ENCODE peak calls at places on chromosomes 5 and 9, in nine cellular contexts. M is heart right ventricle; G is cardiac muscle cell; A is A549; F is thoracic aorta; D is CD4-positive, alpha-beta T cell; H is bronchial epithelial cell; J is mammary epithelial cell; Z is HepG2. K is an unnamed sample.

GRCh38 chr9:89635007-89635742 is 30.4 kb downstream of the GADD45G start:
- DNase-seq in M (no peak), G (peak), A (no peak), F (peak), D (no peak), H (peak), J (peak), Z (no peak), K (peak)

GRCh38 chr5:180908998-180909731 is 10.2 kb downstream of the BTNL8 start:
- DNase-seq in M (no peak), G (no peak), A (no peak), F (no peak), D (no peak), H (no peak), J (no peak), Z (no peak), K (no peak)

GRCh38 chr9:134350416-134350994 is 24.2 kb downstream of the RXRA start:
- DNase-seq in M (no peak), G (no peak), A (no peak), F (no peak), D (no peak), H (no peak), J (no peak), Z (no peak), K (no peak)

GRCh38 chr9:16928179-16928945 is 57.9 kb upstream of the BNC2 start:
- DNase-seq in M (no peak), G (no peak), A (peak), F (no peak), D (no peak), H (no peak), J (no peak), Z (no peak), K (no peak)

GRCh38 chr5:128264567-128264966 is 181.0 kb downstream of the SLC12A2 start:
- DNase-seq in M (no peak), G (no peak), A (no peak), F (no peak), D (no peak), H (no peak), J (no peak), Z (no peak), K (no peak)

GRCh38 chr5:133389066-133389590 is 223.2 kb downstream of the FSTL4 start:
- DNase-seq in M (no peak), G (no peak), A (no peak), F (no peak), D (no peak), H (peak), J (peak), Z (no peak), K (no peak)

GRCh38 chr5:61409568-61409967 is 77.5 kb downstream of the ZSWIM6 start:
- DNase-seq in M (no peak), G (peak), A (peak), F (no peak), D (no peak), H (peak), J (peak), Z (peak), K (no peak)

GRCh38 chr9:81069038-81069795 is 620.1 kb downstream of the TLE1 start:
- DNase-seq in M (no peak), G (no peak), A (no peak), F (no peak), D (no peak), H (no peak), J (no peak), Z (no peak), K (no peak)

GRCh38 chr9:138023394-138024124 is 146.0 kb downstream of the CACNA1B start:
- DNase-seq in M (no peak), G (no peak), A (no peak), F (no peak), D (no peak), H (no peak), J (no peak), Z (no peak), K (peak)

GRCh38 chr9:130912932-130913598 is 16.5 kb upstream of the QRFP start:
- DNase-seq in M (peak), G (peak), A (no peak), F (peak), D (no peak), H (peak), J (peak), Z (no peak), K (no peak)

GRCh38 chr9:122846371-122847060 is 18.1 kb upstream of the PDCL start:
- DNase-seq in M (no peak), G (no peak), A (no peak), F (no peak), D (no peak), H (no peak), J (no peak), Z (no peak), K (no peak)

GRCh38 chr5:2695200-2695891 is 56.1 kb downstream of the IRX2 start:
- DNase-seq in M (no peak), G (no peak), A (no peak), F (no peak), D (no peak), H (peak), J (peak), Z (peak), K (no peak)

GRCh38 chr5:78003914-78004313 is 227.8 kb upstream of the TBCA start:
- DNase-seq in M (no peak), G (no peak), A (no peak), F (no peak), D (no peak), H (no peak), J (no peak), Z (no peak), K (no peak)

GRCh38 chr5:150486402-150487198 is 21.3 kb upstream of the NDST1 start:
- DNase-seq in M (peak), G (peak), A (peak), F (no peak), D (peak), H (peak), J (peak), Z (peak), K (peak)

GRCh38 chr9:734831-735511 is 106.5 kb upstream of the DMRT1 start:
- DNase-seq in M (no peak), G (peak), A (peak), F (no peak), D (no peak), H (no peak), J (peak), Z (peak), K (no peak)

GRCh38 chr9:104780796-104781395 is 17.0 kb downstream of the NIPSNAP3B start:
- DNase-seq in M (no peak), G (peak), A (peak), F (no peak), D (no peak), H (peak), J (peak), Z (no peak), K (no peak)

GRCh38 chr5:685262-686171 is 7.6 kb downstream of the TPPP start:
- DNase-seq in M (no peak), G (no peak), A (no peak), F (no peak), D (no peak), H (no peak), J (no peak), Z (no peak), K (no peak)

GRCh38 chr5:170552486-170553122 is 48.8 kb downstream of the KCNIP1 start:
- DNase-seq in M (peak), G (peak), A (no peak), F (no peak), D (no peak), H (no peak), J (no peak), Z (no peak), K (no peak)

GRCh38 chr5:181259283-181259682 is 1.7 kb downstream of the TRIM52 start:
- DNase-seq in M (no peak), G (no peak), A (no peak), F (no peak), D (no peak), H (no peak), J (no peak), Z (no peak), K (no peak)

GRCh38 chr5:68345595-68345994 is 130.0 kb downstream of the PIK3R1 start:
- DNase-seq in M (no peak), G (no peak), A (no peak), F (no peak), D (no peak), H (no peak), J (no peak), Z (no peak), K (no peak)

GRCh38 chr9:32886021-32886420 is 102.7 kb downstream of the TMEM215 start:
- DNase-seq in M (no peak), G (no peak), A (no peak), F (no peak), D (no peak), H (no peak), J (no peak), Z (no peak), K (no peak)

GRCh38 chr5:1409386-1410110 is 35.7 kb downstream of the SLC6A3 start:
- DNase-seq in M (no peak), G (peak), A (no peak), F (no peak), D (no peak), H (no peak), J (peak), Z (no peak), K (peak)

GRCh38 chr9:107425110-107426025 is 64.2 kb downstream of the KLF4 start:
- DNase-seq in M (peak), G (peak), A (peak), F (peak), D (peak), H (peak), J (peak), Z (peak), K (peak)

GRCh38 chr5:61575103-61575502 is 243.0 kb downstream of the ZSWIM6 start:
- DNase-seq in M (no peak), G (peak), A (peak), F (no peak), D (no peak), H (peak), J (peak), Z (no peak), K (no peak)

GRCh38 chr5:14894748-14895147 is 23.2 kb upstream of the ANKH start:
- DNase-seq in M (no peak), G (no peak), A (no peak), F (no peak), D (no peak), H (no peak), J (no peak), Z (no peak), K (no peak)

DNA sequence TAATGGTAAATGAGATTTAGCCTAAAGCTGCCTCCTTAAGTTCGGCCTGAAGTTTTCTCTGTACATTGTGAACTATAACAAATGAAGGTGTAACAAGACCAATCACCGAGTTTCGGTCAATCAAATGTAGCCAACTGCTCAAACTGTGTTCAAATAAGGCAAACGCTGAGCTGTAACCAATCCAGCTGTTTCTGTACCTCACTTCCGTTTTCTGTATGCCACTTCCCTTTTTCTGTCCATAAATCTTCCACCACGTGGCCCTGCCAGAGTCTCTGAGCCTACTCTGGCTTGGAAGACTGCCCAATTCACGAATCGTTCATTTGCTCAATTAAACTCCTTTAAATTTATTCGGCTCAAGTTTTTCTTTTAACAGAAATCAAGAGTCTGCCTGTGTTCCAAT is 193.5 kb upstream of the KLF9 start:
- DNase-seq in M (no peak), G (no peak), A (no peak), F (no peak), D (no peak), H (no peak), J (no peak), Z (no peak), K (no peak)
- TF ChIP-seq CTCF in M (no peak), G (no peak), A (no peak), F (no peak), D (no peak), H (no peak), J (no peak), Z (no peak), K (no peak)

GRCh38 chr5:38483788-38484398 is 72.6 kb downstream of the LIFR start:
- DNase-seq in M (no peak), G (no peak), A (no peak), F (no peak), D (no peak), H (no peak), J (no peak), Z (no peak), K (no peak)
- TF ChIP-seq CTCF in M (no peak), G (no peak), A (no peak), F (peak), D (no peak), H (no peak), J (no peak), Z (peak), K (peak)

GRCh38 chr9:2662496-2662895 is 40.9 kb downstream of the VLDLR start:
- DNase-seq in M (no peak), G (no peak), A (peak), F (no peak), D (no peak), H (no peak), J (no peak), Z (no peak), K (no peak)
- TF ChIP-seq CTCF in M (no peak), G (no peak), A (peak), F (no peak), D (no peak), H (peak), J (peak), Z (peak), K (no peak)

GRCh38 chr9:68949271-68950000 is 64.5 kb downstream of the PRKACG start:
- DNase-seq in M (no peak), G (peak), A (no peak), F (no peak), D (no peak), H (peak), J (peak), Z (no peak), K (no peak)
- TF ChIP-seq CTCF in M (peak), G (peak), A (no peak), F (peak), D (no peak), H (no peak), J (peak), Z (no peak), K (peak)

GRCh38 chr5:141196363-141196762 is 3.1 kb upstream of the PCDHB11 start:
- DNase-seq in M (no peak), G (no peak), A (no peak), F (no peak), D (no peak), H (no peak), J (no peak), Z (no peak), K (no peak)

GRCh38 chr5:141186897-141187512 is at the start of gene PCDHB9:
- DNase-seq in M (no peak), G (peak), A (peak), F (no peak), D (no peak), H (no peak), J (peak), Z (peak), K (no peak)

GRCh38 chr5:141192110-141192725 is at the start of gene PCDHB10:
- DNase-seq in M (no peak), G (peak), A (peak), F (no peak), D (no peak), H (peak), J (peak), Z (peak), K (no peak)
- TF ChIP-seq CTCF in M (peak), G (peak), A (no peak), F (no peak), D (peak), H (peak), J (peak), Z (peak), K (peak)

DNA sequence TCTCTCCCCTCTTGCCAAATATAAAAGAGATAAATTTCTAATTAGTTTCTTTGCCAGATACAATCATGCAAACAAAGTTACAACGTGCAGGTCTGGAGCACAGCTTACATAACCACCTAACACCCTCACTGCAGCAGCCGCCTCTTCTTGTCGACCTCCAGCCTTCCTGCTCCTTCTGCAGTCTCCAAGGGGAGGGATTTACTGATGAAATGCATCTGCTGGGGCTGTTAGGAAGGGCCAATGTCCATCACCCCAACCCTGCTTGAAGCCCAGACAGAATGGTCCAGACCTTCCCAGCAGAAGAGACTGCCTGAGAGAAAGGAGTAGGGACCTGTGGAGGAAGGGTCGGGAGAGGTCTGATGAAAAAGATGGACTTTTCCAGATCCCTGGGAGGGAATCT is 15.2 kb downstream of the KCNV2 start:
- DNase-seq in M (no peak), G (no peak), A (no peak), F (no peak), D (no peak), H (no peak), J (no peak), Z (no peak), K (no peak)
- TF ChIP-seq CTCF in M (no peak), G (no peak), A (no peak), F (no peak), D (no peak), H (no peak), J (no peak), Z (no peak), K (no peak)

GRCh38 chr5:151820903-151821302 is 49.1 kb downstream of the G3BP1 start:
- DNase-seq in M (no peak), G (no peak), A (no peak), F (no peak), D (no peak), H (no peak), J (no peak), Z (peak), K (no peak)

GRCh38 chr5:151822141-151822540 is 50.4 kb downstream of the G3BP1 start:
- DNase-seq in M (no peak), G (no peak), A (no peak), F (no peak), D (no peak), H (no peak), J (no peak), Z (no peak), K (no peak)

GRCh38 chr5:151829370-151829769 is 57.6 kb downstream of the G3BP1 start:
- DNase-seq in M (no peak), G (no peak), A (no peak), F (no peak), D (no peak), H (no peak), J (no peak), Z (no peak), K (no peak)

GRCh38 chr5:151819830-151820229 is 48.1 kb downstream of the G3BP1 start:
- DNase-seq in M (no peak), G (no peak), A (no peak), F (no peak), D (no peak), H (no peak), J (no peak), Z (peak), K (no peak)

GRCh38 chr5:151825445-151825844 is 53.7 kb downstream of the G3BP1 start:
- DNase-seq in M (no peak), G (peak), A (peak), F (no peak), D (peak), H (peak), J (peak), Z (peak), K (no peak)
- TF ChIP-seq CTCF in M (peak), G (peak), A (peak), F (peak), D (peak), H (peak), J (peak), Z (peak), K (peak)

GRCh38 chr9:100426194-100426531 is 780 bp upstream of the MSANTD3 start:
- DNase-seq in M (no peak), G (peak), A (no peak), F (no peak), D (no peak), H (no peak), J (no peak), Z (no peak), K (no peak)
- TF ChIP-seq CTCF in M (no peak), G (no peak), A (no peak), F (no peak), D (no peak), H (no peak), J (no peak), Z (no peak), K (no peak)

GRCh38 chr5:8864053-8864452 is 681.8 kb downstream of the SEMA5A start:
- DNase-seq in M (no peak), G (peak), A (peak), F (no peak), D (no peak), H (peak), J (peak), Z (no peak), K (no peak)
- TF ChIP-seq CTCF in M (no peak), G (peak), A (peak), F (no peak), D (no peak), H (peak), J (peak), Z (no peak), K (peak)

DNA sequence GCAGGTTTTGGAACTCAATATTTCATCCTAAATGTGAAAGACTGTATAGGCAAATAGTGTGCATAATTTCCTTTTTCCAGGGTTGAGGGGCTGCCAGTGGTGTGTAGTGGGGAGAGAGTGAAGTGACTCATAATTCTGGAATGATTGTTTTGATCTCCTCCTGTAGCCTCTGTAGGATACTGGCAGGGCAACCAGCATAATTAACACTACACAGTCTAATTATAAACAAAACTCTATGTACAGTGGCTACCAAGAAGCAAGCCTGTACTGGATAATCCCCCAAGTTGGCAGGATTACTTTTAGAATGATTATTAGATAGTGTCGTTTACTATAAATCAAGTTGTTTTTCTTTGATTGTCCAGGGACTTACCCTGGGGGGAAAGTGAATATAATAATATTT is 32.2 kb downstream of the LNPEP start:
- DNase-seq in M (no peak), G (peak), A (no peak), F (no peak), D (no peak), H (peak), J (peak), Z (peak), K (no peak)
- TF ChIP-seq CTCF in M (no peak), G (no peak), A (no peak), F (no peak), D (no peak), H (no peak), J (no peak), Z (no peak), K (no peak)